ENCODE peak calls at places on chromosomes 5 and 9, in seven cellular contexts. U, X, V, C, T, E and B are unnamed samples.

GRCh38 chr5:174504266-174504726 is 220.1 kb upstream of the MSX2 start:
- DNase-seq in U (no peak), X (no peak), V (no peak), C (peak), T (peak), E (no peak), B (no peak)

GRCh38 chr9:104850771-104851170 is 77.2 kb downstream of the ABCA1 start:
- DNase-seq in U (no peak), X (no peak), V (no peak), C (no peak), T (peak), E (no peak), B (no peak)

GRCh38 chr9:31445960-31446359 is 938.5 kb upstream of the ACO1 start:
- DNase-seq in U (no peak), X (no peak), V (no peak), C (no peak), T (no peak), E (no peak), B (no peak)

GRCh38 chr9:132997591-132997990 is 19.1 kb downstream of the GFI1B start:
- DNase-seq in U (peak), X (no peak), V (no peak), C (peak), T (peak), E (no peak), B (no peak)

GRCh38 chr5:159444441-159445082 is 114.3 kb upstream of the IL12B start:
- DNase-seq in U (peak), X (peak), V (no peak), C (peak), T (peak), E (no peak), B (no peak)

GRCh38 chr5:7391215-7391614 is 4.7 kb upstream of the ADCY2 start:
- DNase-seq in U (no peak), X (no peak), V (no peak), C (no peak), T (no peak), E (no peak), B (no peak)

GRCh38 chr5:147568710-147569109 is 58.8 kb upstream of the DPYSL3 start:
- DNase-seq in U (no peak), X (no peak), V (no peak), C (peak), T (no peak), E (no peak), B (no peak)

GRCh38 chr5:170307575-170308465 is 10.2 kb upstream of the LCP2 start:
- DNase-seq in U (peak), X (no peak), V (peak), C (peak), T (peak), E (no peak), B (no peak)

GRCh38 chr5:175741556-175741955 is 83.7 kb downstream of the HRH2 start:
- DNase-seq in U (no peak), X (no peak), V (no peak), C (no peak), T (no peak), E (no peak), B (peak)

GRCh38 chr5:179269781-179270543 is 75.3 kb downstream of the ADAMTS2 start:
- DNase-seq in U (peak), X (no peak), V (peak), C (no peak), T (peak), E (no peak), B (no peak)

GRCh38 chr9:134834217-134834956 is 46.2 kb upstream of the FCN2 start:
- DNase-seq in U (no peak), X (no peak), V (no peak), C (no peak), T (no peak), E (no peak), B (no peak)

GRCh38 chr5:73189816-73190451 is 16.9 kb downstream of the TMEM174 start:
- DNase-seq in U (peak), X (no peak), V (peak), C (peak), T (peak), E (no peak), B (no peak)

GRCh38 chr9:84303061-84303460 is 37.5 kb downstream of the SLC28A3 start:
- DNase-seq in U (no peak), X (no peak), V (no peak), C (no peak), T (no peak), E (no peak), B (no peak)